ENCODE peak calls at places on chromosomes 6 and 20, in six cellular contexts. One of them, this sample, is unnamed.

GRCh38 chr6:41055149-41055548 is 2.1 kb downstream of the APOBEC2 start:
- DNase-seq in HepG2: no peak
- DNase-seq in SK-N-SH: no peak
- DNase-seq in K562: no peak
- DNase-seq in H1: no peak
- DNase-seq in GM12878: no peak
- DNase-seq in this sample: no peak

GRCh38 chr6:144266091-144266649 is 19.0 kb upstream of the UTRN start:
- DNase-seq in H1: peak
- DNase-seq in SK-N-SH: no peak
- DNase-seq in GM12878: no peak
- DNase-seq in HepG2: no peak
- DNase-seq in K562: no peak
- DNase-seq in this sample: no peak

GRCh38 chr6:52933778-52934177 is 24.3 kb upstream of the GSTA3 start:
- DNase-seq in H1: no peak
- DNase-seq in HepG2: no peak
- DNase-seq in K562: no peak
- DNase-seq in GM12878: no peak
- DNase-seq in SK-N-SH: no peak
- DNase-seq in this sample: no peak

GRCh38 chr20:52305029-52305645 is 113.6 kb upstream of the ZFP64 start:
- DNase-seq in SK-N-SH: no peak
- DNase-seq in HepG2: no peak
- DNase-seq in GM12878: no peak
- DNase-seq in K562: no peak
- DNase-seq in H1: no peak
- DNase-seq in this sample: no peak

GRCh38 chr6:119443993-119444641 is 94.6 kb upstream of the MAN1A1 start:
- DNase-seq in K562: no peak
- DNase-seq in H1: no peak
- DNase-seq in HepG2: no peak
- DNase-seq in SK-N-SH: no peak
- DNase-seq in GM12878: no peak
- DNase-seq in this sample: no peak

GRCh38 chr6:13924949-13925881 is at the start of gene RNF182:
- DNase-seq in K562: peak
- DNase-seq in GM12878: no peak
- DNase-seq in SK-N-SH: peak
- DNase-seq in H1: no peak
- DNase-seq in HepG2: no peak
- DNase-seq in this sample: no peak

GRCh38 chr6:35489995-35490791 is 6.7 kb downstream of the TEAD3 start:
- DNase-seq in HepG2: no peak
- DNase-seq in GM12878: no peak
- DNase-seq in SK-N-SH: peak
- DNase-seq in K562: peak
- DNase-seq in H1: no peak
- DNase-seq in this sample: no peak

GRCh38 chr20:2713285-2713684 is 20.7 kb downstream of the EBF4 start:
- DNase-seq in GM12878: no peak
- DNase-seq in HepG2: peak
- DNase-seq in K562: peak
- DNase-seq in H1: no peak
- DNase-seq in SK-N-SH: no peak
- DNase-seq in this sample: no peak

GRCh38 chr6:44234101-44235090 is 11.0 kb downstream of the SLC29A1 start:
- DNase-seq in GM12878: no peak
- DNase-seq in HepG2: peak
- DNase-seq in H1: peak
- DNase-seq in SK-N-SH: peak
- DNase-seq in K562: peak
- DNase-seq in this sample: no peak

GRCh38 chr20:35463455-35464300 is 8.3 kb downstream of the CEP250 start:
- DNase-seq in HepG2: peak
- DNase-seq in K562: peak
- DNase-seq in SK-N-SH: peak
- DNase-seq in GM12878: no peak
- DNase-seq in H1: peak
- DNase-seq in this sample: peak

GRCh38 chr20:51523276-51524013 is 19.1 kb downstream of the NFATC2 start:
- DNase-seq in GM12878: no peak
- DNase-seq in SK-N-SH: no peak
- DNase-seq in H1: no peak
- DNase-seq in K562: no peak
- DNase-seq in HepG2: no peak
- DNase-seq in this sample: no peak

GRCh38 chr20:51531141-51531710 is 11.3 kb downstream of the NFATC2 start:
- DNase-seq in HepG2: no peak
- DNase-seq in K562: no peak
- DNase-seq in H1: no peak
- DNase-seq in GM12878: no peak
- DNase-seq in SK-N-SH: no peak
- DNase-seq in this sample: no peak

GRCh38 chr6:13011612-13012146 is 295.1 kb downstream of the PHACTR1 start:
- DNase-seq in GM12878: no peak
- DNase-seq in SK-N-SH: no peak
- DNase-seq in K562: no peak
- DNase-seq in H1: no peak
- DNase-seq in HepG2: peak
- DNase-seq in this sample: no peak

GRCh38 chr6:54267798-54268197 is 40.4 kb upstream of the TINAG start:
- DNase-seq in SK-N-SH: peak
- DNase-seq in K562: no peak
- DNase-seq in GM12878: no peak
- DNase-seq in H1: no peak
- DNase-seq in HepG2: peak
- DNase-seq in this sample: peak

GRCh38 chr6:20924911-20925543 is 390.8 kb downstream of the CDKAL1 start:
- DNase-seq in K562: no peak
- DNase-seq in GM12878: no peak
- DNase-seq in SK-N-SH: no peak
- DNase-seq in H1: no peak
- DNase-seq in HepG2: no peak
- DNase-seq in this sample: no peak

GRCh38 chr20:50146732-50147662 is 6.5 kb downstream of the PEDS1 start:
- DNase-seq in K562: peak
- DNase-seq in GM12878: peak
- DNase-seq in H1: no peak
- DNase-seq in SK-N-SH: no peak
- DNase-seq in HepG2: no peak
- DNase-seq in this sample: peak

GRCh38 chr6:166381381-166381732 is 1.4 kb downstream of the MPC1 start:
- DNase-seq in SK-N-SH: no peak
- DNase-seq in GM12878: no peak
- DNase-seq in H1: no peak
- DNase-seq in K562: no peak
- DNase-seq in HepG2: no peak
- DNase-seq in this sample: no peak

GRCh38 chr6:169266261-169266660 is 12.6 kb upstream of the THBS2 start:
- DNase-seq in HepG2: no peak
- DNase-seq in GM12878: no peak
- DNase-seq in K562: no peak
- DNase-seq in H1: no peak
- DNase-seq in SK-N-SH: no peak
- DNase-seq in this sample: no peak

GRCh38 chr6:132392792-132393191 is 8.5 kb downstream of the MOXD1 start:
- DNase-seq in H1: no peak
- DNase-seq in GM12878: no peak
- DNase-seq in SK-N-SH: no peak
- DNase-seq in K562: no peak
- DNase-seq in HepG2: peak
- DNase-seq in this sample: no peak

GRCh38 chr20:51096571-51097267 is 73.8 kb upstream of the KCNG1 start:
- DNase-seq in SK-N-SH: no peak
- DNase-seq in HepG2: no peak
- DNase-seq in GM12878: no peak
- DNase-seq in K562: no peak
- DNase-seq in H1: no peak
- DNase-seq in this sample: no peak

GRCh38 chr6:130927305-130927704 is 100.1 kb downstream of the SMLR1 start:
- DNase-seq in HepG2: peak
- DNase-seq in GM12878: no peak
- DNase-seq in H1: no peak
- DNase-seq in K562: peak
- DNase-seq in SK-N-SH: no peak
- DNase-seq in this sample: no peak

DNA sequence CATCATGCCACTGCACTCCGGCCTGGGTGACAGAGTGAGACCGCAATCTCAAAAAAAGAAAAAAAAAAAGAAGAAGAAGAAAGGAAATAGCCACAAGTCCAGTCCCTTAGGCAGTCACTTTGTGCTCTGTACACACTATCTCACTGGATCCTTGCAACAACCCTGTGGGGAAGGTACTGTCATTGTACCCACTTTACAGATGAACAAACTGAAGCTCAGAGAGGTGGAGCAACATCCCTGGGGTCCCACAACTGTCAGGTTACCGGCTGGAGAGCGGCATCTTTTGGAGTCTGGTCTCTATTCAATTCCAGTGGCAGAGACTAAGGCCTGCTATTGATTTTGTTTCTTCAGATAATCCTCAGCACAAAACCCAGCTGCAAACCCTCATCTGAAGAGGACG is 12.2 kb downstream of the BPIFA2 start:
- DNase-seq in HepG2: no peak
- DNase-seq in H1: no peak
- DNase-seq in GM12878: no peak
- DNase-seq in K562: no peak
- DNase-seq in SK-N-SH: no peak
- DNase-seq in this sample: no peak
- TF ChIP-seq GABPA in HepG2: no peak
- TF ChIP-seq GABPA in H1: no peak
- TF ChIP-seq GABPA in GM12878: no peak
- TF ChIP-seq GABPA in K562: no peak
- TF ChIP-seq GABPA in SK-N-SH: no peak
- TF ChIP-seq GABPA in this sample: no peak

GRCh38 chr6:48429610-48430009 is 318.6 kb upstream of the PTCHD4 start:
- DNase-seq in SK-N-SH: no peak
- DNase-seq in HepG2: peak
- DNase-seq in H1: no peak
- DNase-seq in K562: no peak
- DNase-seq in GM12878: no peak
- DNase-seq in this sample: no peak

GRCh38 chr6:48426636-48427035 is 315.6 kb upstream of the PTCHD4 start:
- DNase-seq in SK-N-SH: no peak
- DNase-seq in H1: no peak
- DNase-seq in K562: no peak
- DNase-seq in GM12878: no peak
- DNase-seq in HepG2: no peak
- DNase-seq in this sample: no peak

GRCh38 chr6:48419992-48420391 is 309.0 kb upstream of the PTCHD4 start:
- DNase-seq in GM12878: no peak
- DNase-seq in SK-N-SH: no peak
- DNase-seq in H1: no peak
- DNase-seq in K562: no peak
- DNase-seq in HepG2: no peak
- DNase-seq in this sample: no peak

GRCh38 chr6:48429021-48429420 is 318.0 kb upstream of the PTCHD4 start:
- DNase-seq in GM12878: no peak
- DNase-seq in HepG2: no peak
- DNase-seq in H1: no peak
- DNase-seq in K562: no peak
- DNase-seq in SK-N-SH: no peak
- DNase-seq in this sample: no peak

GRCh38 chr6:48423640-48424365 is 312.8 kb upstream of the PTCHD4 start:
- DNase-seq in SK-N-SH: no peak
- DNase-seq in K562: no peak
- DNase-seq in H1: no peak
- DNase-seq in HepG2: no peak
- DNase-seq in GM12878: no peak
- DNase-seq in this sample: no peak
- H3K27ac ChIP-seq in SK-N-SH: no peak
- H3K27ac ChIP-seq in K562: no peak
- H3K27ac ChIP-seq in H1: no peak
- H3K27ac ChIP-seq in HepG2: no peak
- H3K27ac ChIP-seq in GM12878: no peak
- H3K27ac ChIP-seq in this sample: no peak

GRCh38 chr6:160431231-160431630 is 83.1 kb downstream of the SLC22A3 start:
- DNase-seq in SK-N-SH: no peak
- DNase-seq in K562: no peak
- DNase-seq in HepG2: no peak
- DNase-seq in H1: no peak
- DNase-seq in GM12878: no peak
- DNase-seq in this sample: no peak
- TF ChIP-seq GABPA in SK-N-SH: no peak
- TF ChIP-seq GABPA in K562: no peak
- TF ChIP-seq GABPA in HepG2: no peak
- TF ChIP-seq GABPA in H1: no peak
- TF ChIP-seq GABPA in GM12878: no peak
- TF ChIP-seq GABPA in this sample: no peak

GRCh38 chr6:139882234-139882633 is 507.8 kb upstream of the CITED2 start:
- DNase-seq in SK-N-SH: no peak
- DNase-seq in H1: no peak
- DNase-seq in K562: no peak
- DNase-seq in HepG2: no peak
- DNase-seq in GM12878: no peak
- DNase-seq in this sample: no peak

GRCh38 chr6:139881728-139882211 is 507.3 kb upstream of the CITED2 start:
- DNase-seq in HepG2: peak
- DNase-seq in GM12878: no peak
- DNase-seq in SK-N-SH: peak
- DNase-seq in K562: peak
- DNase-seq in H1: peak
- DNase-seq in this sample: peak

GRCh38 chr6:139883776-139884175 is 509.3 kb upstream of the CITED2 start:
- DNase-seq in K562: no peak
- DNase-seq in HepG2: no peak
- DNase-seq in SK-N-SH: no peak
- DNase-seq in GM12878: no peak
- DNase-seq in H1: no peak
- DNase-seq in this sample: no peak

GRCh38 chr6:139881251-139881650 is 506.8 kb upstream of the CITED2 start:
- DNase-seq in HepG2: no peak
- DNase-seq in SK-N-SH: no peak
- DNase-seq in K562: no peak
- DNase-seq in GM12878: no peak
- DNase-seq in H1: no peak
- DNase-seq in this sample: no peak

DNA sequence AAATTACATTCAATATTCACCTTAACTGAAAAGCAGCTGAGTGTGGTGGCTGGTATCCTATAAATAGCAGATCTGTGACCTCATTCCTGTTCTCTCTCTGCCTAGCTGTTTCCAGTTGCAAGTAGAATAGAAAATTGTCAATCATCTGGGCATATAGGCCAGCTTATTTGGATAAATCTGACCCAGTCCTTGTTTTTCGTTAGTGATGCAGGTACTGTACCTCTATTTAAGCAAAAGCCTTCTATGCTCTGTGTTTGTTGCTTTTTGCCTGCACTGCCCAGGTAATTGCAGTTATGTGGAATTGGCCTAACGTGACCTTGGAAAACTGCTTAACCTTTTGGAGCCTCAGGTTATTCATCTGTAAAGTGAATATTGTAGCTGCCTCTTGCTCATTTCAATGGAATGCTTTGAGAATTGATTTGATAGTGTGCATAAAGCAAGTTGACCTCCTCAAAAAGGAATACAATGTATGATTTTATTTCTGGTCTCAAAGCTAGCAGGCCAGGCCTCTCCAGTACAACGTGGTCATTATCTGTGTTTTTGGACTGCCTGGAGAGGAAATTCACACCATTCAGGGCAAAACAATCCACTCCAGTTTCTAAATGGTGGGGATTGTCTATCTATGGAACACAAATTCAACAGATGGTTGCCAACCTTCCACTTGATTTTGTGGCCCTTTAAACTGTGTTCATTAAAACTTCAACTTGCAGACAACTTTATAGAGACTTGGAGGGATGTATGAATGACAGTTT is 508.7 kb upstream of the CITED2 start:
- DNase-seq in H1: no peak
- DNase-seq in HepG2: peak
- DNase-seq in SK-N-SH: no peak
- DNase-seq in GM12878: no peak
- DNase-seq in K562: no peak
- DNase-seq in this sample: no peak
- H3K27ac ChIP-seq in H1: no peak
- H3K27ac ChIP-seq in HepG2: no peak
- H3K27ac ChIP-seq in SK-N-SH: peak
- H3K27ac ChIP-seq in GM12878: no peak
- H3K27ac ChIP-seq in K562: no peak
- H3K27ac ChIP-seq in this sample: peak